ENCODE peak calls at places on chromosomes 7 and 10, in five cellular contexts. P is head of caudate nucleus, C is AG10803, R is hypothalamus, E is GM23338. G is an unnamed sample.
A peak's percentile ranks its signal among the peaks of the same experiment; 100 is the strongest.

GRCh38 chr7:97215556-97215955 is 98.1 kb downstream of the SDHAF3 start:
- DNase-seq in P (no peak), C (no peak), R (no peak), E (peak; percentile 16), G (peak; percentile 73)

GRCh38 chr10:114131094-114131493 is 42.9 kb downstream of the CCDC186 start:
- DNase-seq in P (no peak), C (no peak), R (no peak), E (no peak), G (no peak)

GRCh38 chr10:128116851-128117615 is 9.2 kb downstream of the MKI67 start:
- DNase-seq in P (no peak), C (no peak), R (no peak), E (peak; percentile 52), G (no peak)

GRCh38 chr7:47328392-47329319 is 253.3 kb downstream of the TNS3 start:
- DNase-seq in P (peak; percentile 34), C (no peak), R (no peak), E (no peak), G (no peak)

GRCh38 chr10:132641966-132642731 is 104.6 kb downstream of the INPP5A start:
- DNase-seq in P (no peak), C (no peak), R (no peak), E (no peak), G (peak; percentile 48)

GRCh38 chr7:80054356-80054755 is 80.3 kb upstream of the GNAI1 start:
- DNase-seq in P (no peak), C (peak; percentile 69), R (no peak), E (no peak), G (no peak)

GRCh38 chr10:77104459-77104980 is 533.1 kb downstream of the KCNMA1 start:
- DNase-seq in P (no peak), C (peak; percentile 80), R (no peak), E (no peak), G (no peak)

GRCh38 chr10:113911113-113911512 is 56.7 kb downstream of the NHLRC2 start:
- DNase-seq in P (no peak), C (no peak), R (no peak), E (no peak), G (no peak)

GRCh38 chr10:94349327-94349726 is 13.4 kb downstream of the NOC3L start:
- DNase-seq in P (no peak), C (peak; percentile 31), R (no peak), E (no peak), G (no peak)

GRCh38 chr7:73715648-73716317 is 3.7 kb downstream of the STX1A start:
- DNase-seq in P (no peak), C (peak; percentile 89), R (no peak), E (no peak), G (no peak)

GRCh38 chr10:131248376-131249165 is 63.0 kb downstream of the TCERG1L start:
- DNase-seq in P (no peak), C (no peak), R (no peak), E (no peak), G (peak; percentile 20)

GRCh38 chr10:660413-660979 is 29.0 kb downstream of the DIP2C start:
- DNase-seq in P (no peak), C (no peak), R (no peak), E (no peak), G (no peak)

GRCh38 chr10:62613429-62613828 is 191.1 kb upstream of the ADO start:
- DNase-seq in P (no peak), C (no peak), R (no peak), E (no peak), G (no peak)

GRCh38 chr10:824497-824896 is 107.0 kb downstream of the LARP4B start:
- DNase-seq in P (no peak), C (no peak), R (no peak), E (no peak), G (no peak)

GRCh38 chr10:80945267-80945880 is 407.7 kb downstream of the SH2D4B start:
- DNase-seq in P (peak; percentile 43), C (no peak), R (no peak), E (peak; percentile 81), G (no peak)

GRCh38 chr7:108351715-108352114 is 104.5 kb downstream of the NRCAM start:
- DNase-seq in P (no peak), C (no peak), R (no peak), E (no peak), G (no peak)